ENCODE peak calls at places on chromosomes 12 and 14, in five cellular contexts. One of them, this sample, is unnamed.

GRCh38 chr12:58818546-58818945 is 101.8 kb downstream of the LRIG3 start:
- DNase-seq in heart right ventricle: no peak
- DNase-seq in HEK293T: no peak
- DNase-seq in NCI-H1694 treated with DMSO at 0.1 percent for 48 hours: no peak
- DNase-seq in naive B cell: no peak
- DNase-seq in this sample: no peak

GRCh38 chr14:88481794-88482193 is 73.0 kb downstream of the PTPN21 start:
- DNase-seq in HEK293T: no peak
- DNase-seq in naive B cell: no peak
- DNase-seq in NCI-H1694 treated with DMSO at 0.1 percent for 48 hours: no peak
- DNase-seq in heart right ventricle: no peak
- DNase-seq in this sample: no peak

GRCh38 chr12:118290130-118290529 is 82.6 kb downstream of the TAOK3 start:
- DNase-seq in NCI-H1694 treated with DMSO at 0.1 percent for 48 hours: no peak
- DNase-seq in naive B cell: no peak
- DNase-seq in heart right ventricle: no peak
- DNase-seq in HEK293T: no peak
- DNase-seq in this sample: no peak

GRCh38 chr14:67503331-67503730 is 14.8 kb upstream of the TMEM229B start:
- DNase-seq in NCI-H1694 treated with DMSO at 0.1 percent for 48 hours: no peak
- DNase-seq in heart right ventricle: no peak
- DNase-seq in HEK293T: no peak
- DNase-seq in naive B cell: no peak
- DNase-seq in this sample: no peak

GRCh38 chr14:28308727-28309126 is 457.9 kb upstream of the FOXG1 start:
- DNase-seq in NCI-H1694 treated with DMSO at 0.1 percent for 48 hours: no peak
- DNase-seq in HEK293T: no peak
- DNase-seq in heart right ventricle: no peak
- DNase-seq in naive B cell: no peak
- DNase-seq in this sample: no peak

GRCh38 chr12:817941-818600 is 65.7 kb downstream of the WNK1 start:
- DNase-seq in NCI-H1694 treated with DMSO at 0.1 percent for 48 hours: no peak
- DNase-seq in heart right ventricle: no peak
- DNase-seq in naive B cell: no peak
- DNase-seq in HEK293T: no peak
- DNase-seq in this sample: no peak

GRCh38 chr12:93223440-93224426 is 154.0 kb upstream of the NUDT4 start:
- DNase-seq in heart right ventricle: no peak
- DNase-seq in naive B cell: no peak
- DNase-seq in NCI-H1694 treated with DMSO at 0.1 percent for 48 hours: peak; percentile 14
- DNase-seq in HEK293T: no peak
- DNase-seq in this sample: no peak

GRCh38 chr14:94115631-94116030 is 5.1 kb downstream of the IFI27 start:
- DNase-seq in naive B cell: no peak
- DNase-seq in HEK293T: no peak
- DNase-seq in NCI-H1694 treated with DMSO at 0.1 percent for 48 hours: no peak
- DNase-seq in heart right ventricle: no peak
- DNase-seq in this sample: no peak

GRCh38 chr14:24059841-24060388 is 8.1 kb downstream of the CARMIL3 start:
- DNase-seq in NCI-H1694 treated with DMSO at 0.1 percent for 48 hours: no peak
- DNase-seq in HEK293T: no peak
- DNase-seq in heart right ventricle: no peak
- DNase-seq in naive B cell: no peak
- DNase-seq in this sample: no peak

GRCh38 chr14:76775695-76776305 is 14.5 kb downstream of the VASH1 start:
- DNase-seq in NCI-H1694 treated with DMSO at 0.1 percent for 48 hours: no peak
- DNase-seq in HEK293T: no peak
- DNase-seq in naive B cell: no peak
- DNase-seq in heart right ventricle: no peak
- DNase-seq in this sample: no peak

GRCh38 chr14:59189281-59189821 is 884 bp downstream of the DAAM1 start:
- DNase-seq in heart right ventricle: peak; percentile 32
- DNase-seq in HEK293T: peak; percentile 15
- DNase-seq in NCI-H1694 treated with DMSO at 0.1 percent for 48 hours: peak; percentile 35
- DNase-seq in naive B cell: no peak
- DNase-seq in this sample: no peak